ENCODE peak calls at places on chromosome 6, in eight cellular contexts. Q is GDM1; Y is T-helper 17 cell; G is stimulated activated CD4-positive, alpha-beta T cell treated with anti-CD3 and anti-CD28 coated beads, Interleukin-12 subunit alpha, Interleukin-12 subunit beta, amount 100 ng/mL, for 48 hours; T is central memory CD4-positive, alpha-beta T cell; E is sigmoid colon; D is HepG2; R is NCI-H1436. N is an unnamed sample.

GRCh38 chr6:1524040-1524480 is 85.7 kb upstream of the FOXC1 start:
- DNase-seq in G (peak), Y (peak), D (no peak), T (peak), Q (no peak), R (no peak), E (no peak), N (peak)

GRCh38 chr6:136719280-136720044 is 72.8 kb downstream of the MAP3K5 start:
- DNase-seq in R (no peak), D (no peak), Y (no peak), E (no peak), G (no peak), Q (no peak), T (no peak), N (no peak)

GRCh38 chr6:127811939-127812338 is 88.9 kb downstream of the THEMIS start:
- DNase-seq in R (peak), Q (no peak), T (no peak), G (no peak), D (no peak), E (no peak), Y (no peak), N (no peak)

GRCh38 chr6:170423814-170424633 is 117.5 kb downstream of the FAM120B start:
- DNase-seq in G (no peak), Y (no peak), Q (no peak), T (no peak), E (no peak), D (peak), R (no peak), N (no peak)

GRCh38 chr6:150098155-150098554 is 29.2 kb upstream of the ULBP3 start:
- DNase-seq in G (no peak), Y (no peak), E (no peak), D (no peak), R (no peak), Q (no peak), T (no peak), N (no peak)

GRCh38 chr6:84696181-84696580 is 68.2 kb downstream of the TBX18 start:
- DNase-seq in E (no peak), G (no peak), D (no peak), R (no peak), T (no peak), Q (no peak), Y (no peak), N (no peak)

GRCh38 chr6:84492246-84493135 is 265.0 kb upstream of the CEP162 start:
- DNase-seq in R (no peak), D (no peak), G (no peak), Y (no peak), T (no peak), Q (no peak), E (no peak), N (no peak)

GRCh38 chr6:110714143-110714542 is 101.1 kb downstream of the CDK19 start:
- DNase-seq in D (no peak), T (no peak), R (no peak), E (no peak), G (no peak), Y (no peak), Q (no peak), N (no peak)

GRCh38 chr6:156697224-156697623 is 80.0 kb upstream of the ARID1B start:
- DNase-seq in Y (no peak), T (no peak), E (no peak), Q (no peak), R (no peak), D (no peak), G (no peak), N (no peak)

GRCh38 chr6:123965894-123966293 is 162.2 kb downstream of the NKAIN2 start:
- DNase-seq in E (no peak), Y (no peak), R (no peak), G (no peak), D (peak), Q (no peak), T (no peak), N (no peak)

GRCh38 chr6:100134703-100135102 is 140.7 kb upstream of the MCHR2 start:
- DNase-seq in E (no peak), T (no peak), R (no peak), D (no peak), G (no peak), Y (no peak), Q (no peak), N (no peak)

GRCh38 chr6:46042355-46042999 is 26.8 kb upstream of the CLIC5 start:
- DNase-seq in E (no peak), Y (no peak), D (peak), T (no peak), Q (peak), R (peak), G (no peak), N (no peak)

GRCh38 chr6:119463081-119463626 is 113.6 kb upstream of the MAN1A1 start:
- DNase-seq in R (no peak), E (no peak), D (no peak), Q (no peak), Y (no peak), G (no peak), T (no peak), N (no peak)

GRCh38 chr6:166221040-166221439 is 53.4 kb upstream of the TBXT start:
- DNase-seq in Y (no peak), R (no peak), Q (peak), G (peak), T (peak), E (no peak), D (no peak), N (no peak)

GRCh38 chr6:35725721-35726438 is 11.0 kb upstream of the ARMC12 start:
- DNase-seq in Y (no peak), D (peak), R (no peak), T (peak), Q (peak), G (no peak), E (peak), N (peak)

GRCh38 chr6:165184192-165184979 is 125.0 kb downstream of the C6orf118 start:
- DNase-seq in D (no peak), Y (no peak), T (no peak), Q (no peak), R (no peak), G (no peak), E (no peak), N (no peak)

GRCh38 chr6:11429577-11429976 is 108.0 kb upstream of the TMEM170B start:
- DNase-seq in R (no peak), T (no peak), D (no peak), E (no peak), Q (no peak), Y (no peak), G (no peak), N (no peak)

GRCh38 chr6:14200047-14200446 is 82.5 kb downstream of the CD83 start:
- DNase-seq in Q (no peak), D (no peak), T (no peak), G (no peak), R (no peak), E (no peak), Y (no peak), N (no peak)

GRCh38 chr6:70310063-70310694 is 7.3 kb upstream of the COL9A1 start:
- DNase-seq in T (peak), Y (no peak), D (peak), E (no peak), Q (no peak), G (no peak), R (peak), N (no peak)

GRCh38 chr6:127481628-127482027 is 22.4 kb upstream of the KIAA0408 start:
- DNase-seq in Q (no peak), R (no peak), Y (no peak), D (no peak), T (no peak), G (no peak), E (no peak), N (no peak)

GRCh38 chr6:148509789-148510581 is 167.3 kb downstream of the SASH1 start:
- DNase-seq in Y (no peak), R (no peak), G (no peak), T (peak), D (no peak), E (peak), Q (no peak), N (no peak)

GRCh38 chr6:93962566-93962965 is 543.2 kb upstream of the EPHA7 start:
- DNase-seq in T (no peak), R (no peak), D (no peak), G (no peak), Q (no peak), E (no peak), Y (no peak), N (no peak)